ENCODE peak calls at places on chromosomes 5 and 9, in five cellular contexts. O is IMR-90, Q is breast epithelium, Z is B cell, N is type B pancreatic cell. J is an unnamed sample.

GRCh38 chr5:126124706-126125345 is 298.4 kb upstream of the GRAMD2B start:
- DNase-seq in Z (no peak), O (peak), N (no peak), Q (no peak), J (peak)

GRCh38 chr5:89060768-89061167 is 177.8 kb upstream of the MEF2C start:
- DNase-seq in Q (no peak), O (no peak), Z (no peak), N (no peak), J (no peak)

GRCh38 chr9:135701067-135701967 is 668 bp upstream of the KCNT1 start:
- DNase-seq in O (no peak), Z (peak), N (no peak), Q (no peak), J (no peak)

GRCh38 chr9:123867034-123867433 is 62.9 kb downstream of the DENND1A start:
- DNase-seq in O (no peak), Q (no peak), Z (peak), N (no peak), J (no peak)

GRCh38 chr9:98871456-98872065 is 64.1 kb downstream of the GALNT12 start:
- DNase-seq in Z (no peak), O (no peak), N (no peak), Q (no peak), J (no peak)

GRCh38 chr5:1103505-1104326 is 8.1 kb downstream of the SLC12A7 start:
- DNase-seq in Q (peak), O (no peak), N (no peak), Z (no peak), J (no peak)

GRCh38 chr9:89497978-89498844 is at the start of gene SEMA4D:
- DNase-seq in N (no peak), O (peak), Z (peak), Q (no peak), J (peak)

GRCh38 chr9:21616082-21616778 is 134.1 kb upstream of the IFNE start:
- DNase-seq in Z (no peak), N (no peak), O (peak), Q (no peak), J (peak)

GRCh38 chr9:93204470-93205043 is 20.6 kb downstream of the WNK2 start:
- DNase-seq in Q (no peak), N (no peak), Z (no peak), O (no peak), J (no peak)

GRCh38 chr5:90406466-90406865 is 3.1 kb downstream of the CETN3 start:
- DNase-seq in N (no peak), Z (no peak), O (peak), Q (no peak), J (no peak)

GRCh38 chr5:12320331-12320730 is 416.1 kb upstream of the CTNND2 start:
- DNase-seq in Z (no peak), O (no peak), N (no peak), Q (no peak), J (no peak)

GRCh38 chr9:93653762-93654161 is 77.4 kb downstream of the PHF2 start:
- DNase-seq in N (no peak), Z (no peak), Q (peak), O (no peak), J (no peak)

GRCh38 chr5:149345147-149345891 is at the start of gene GRPEL2:
- DNase-seq in Z (peak), N (peak), O (peak), Q (peak), J (peak)

GRCh38 chr5:96931605-96932004 is 4.3 kb upstream of the LNPEP start:
- DNase-seq in Z (peak), O (no peak), N (no peak), Q (no peak), J (no peak)

GRCh38 chr5:140557136-140557805 is at the start of gene SRA1:
- DNase-seq in N (peak), Q (peak), Z (peak), O (peak), J (peak)

GRCh38 chr5:54692631-54693030 is 175.1 kb downstream of the SNX18 start:
- DNase-seq in Q (no peak), O (no peak), Z (no peak), N (no peak), J (no peak)

GRCh38 chr5:99636663-99637062 is 707.9 kb upstream of the CHD1 start:
- DNase-seq in N (no peak), Q (no peak), O (no peak), Z (no peak), J (no peak)

GRCh38 chr5:150394912-150395689 is 17.6 kb downstream of the CD74 start:
- DNase-seq in O (no peak), N (no peak), Z (no peak), Q (no peak), J (no peak)

GRCh38 chr9:84439253-84439652 is 98.7 kb upstream of the SLC28A3 start:
- DNase-seq in Z (no peak), O (no peak), Q (no peak), N (no peak), J (no peak)

GRCh38 chr9:131697908-131698714 is 41.8 kb downstream of the RAPGEF1 start:
- DNase-seq in Q (no peak), O (no peak), Z (no peak), N (no peak), J (no peak)

GRCh38 chr9:131698715-131699053 is 41.2 kb downstream of the RAPGEF1 start:
- DNase-seq in Q (no peak), O (no peak), Z (no peak), N (no peak), J (no peak)

GRCh38 chr9:131695366-131696162 is 44.3 kb downstream of the RAPGEF1 start:
- DNase-seq in Z (no peak), Q (no peak), N (no peak), O (no peak), J (no peak)

GRCh38 chr9:131696163-131696439 is 43.8 kb downstream of the RAPGEF1 start:
- DNase-seq in N (no peak), Q (no peak), O (no peak), Z (no peak), J (no peak)

DNA sequence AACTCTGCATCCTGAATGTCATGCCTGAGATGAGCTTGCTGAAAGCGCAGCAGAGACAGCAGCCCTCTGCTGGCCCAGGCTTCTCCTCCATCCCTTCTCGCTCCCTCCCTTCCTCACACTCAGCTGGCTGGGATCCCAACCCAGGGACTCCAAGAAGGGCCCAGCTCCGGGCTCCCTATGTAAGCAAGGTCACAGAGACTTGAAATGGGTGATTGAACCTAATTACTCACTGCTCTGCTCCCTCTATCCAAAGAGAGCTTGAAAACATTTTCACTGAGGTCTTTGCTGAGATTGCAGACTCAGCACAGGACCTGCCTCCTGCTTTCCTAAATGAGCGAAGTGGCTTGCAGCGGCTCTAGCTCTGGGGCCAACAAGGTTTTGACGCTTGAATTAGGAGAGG is 42.8 kb downstream of the RAPGEF1 start:
- DNase-seq in Q (no peak), N (no peak), Z (no peak), O (peak), J (no peak)
- TF ChIP-seq CTCF in Q (no peak), N (no peak), Z (no peak), O (peak), J (no peak)

DNA sequence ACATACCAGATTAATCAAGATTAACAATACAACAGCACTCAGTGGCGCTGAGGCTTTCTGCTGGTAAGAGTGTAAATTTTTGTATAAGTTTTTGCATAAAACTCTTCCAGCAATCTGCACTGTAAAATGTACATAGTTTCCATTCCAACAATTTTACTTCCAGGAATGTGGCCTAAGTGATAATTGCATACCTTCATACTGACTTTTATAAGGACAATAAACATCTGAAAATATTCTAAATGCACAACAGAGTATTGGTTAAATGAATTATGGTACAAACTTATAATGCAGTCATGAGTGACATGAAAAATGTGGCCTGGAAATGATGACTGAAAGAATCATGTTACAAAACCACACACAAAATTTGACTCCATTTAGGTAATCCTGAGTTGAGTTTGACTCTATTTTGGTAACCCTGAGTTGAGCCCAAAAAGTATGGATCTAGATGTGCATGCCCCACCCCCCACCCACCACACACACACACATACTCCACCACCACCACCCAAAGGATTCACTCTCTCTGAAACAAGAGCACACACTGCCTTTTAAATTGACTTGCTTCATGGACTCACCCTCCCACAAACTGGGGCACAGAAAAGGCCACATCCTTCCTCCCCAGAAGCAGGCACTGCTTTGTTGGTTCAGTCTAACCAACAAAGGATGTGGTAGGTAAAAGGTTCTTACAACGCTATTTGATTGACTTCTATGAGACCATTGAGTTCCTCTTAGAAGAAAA is 137.6 kb downstream of the SUSD1 start:
- DNase-seq in Z (peak), Q (no peak), O (peak), N (no peak), J (peak)
- TF ChIP-seq CTCF in Z (no peak), Q (no peak), O (no peak), N (no peak), J (no peak)

GRCh38 chr5:120533581-120533980 is 69.5 kb downstream of the PRR16 start:
- DNase-seq in O (no peak), Q (no peak), N (no peak), Z (no peak), J (peak)

GRCh38 chr5:120529386-120529785 is 65.3 kb downstream of the PRR16 start:
- DNase-seq in Z (no peak), Q (no peak), N (no peak), O (no peak), J (no peak)

GRCh38 chr5:120531215-120531614 is 67.1 kb downstream of the PRR16 start:
- DNase-seq in N (no peak), Q (no peak), Z (no peak), O (no peak), J (no peak)

GRCh38 chr5:120535900-120536299 is 71.8 kb downstream of the PRR16 start:
- DNase-seq in Q (no peak), O (peak), N (no peak), Z (no peak), J (no peak)

GRCh38 chr5:120532835-120533234 is 68.7 kb downstream of the PRR16 start:
- DNase-seq in Z (no peak), N (no peak), O (no peak), Q (no peak), J (no peak)
- TF ChIP-seq CTCF in Z (no peak), N (peak), O (no peak), Q (no peak), J (no peak)

GRCh38 chr9:112332977-112333638 is at the start of gene PTBP3:
- DNase-seq in Z (peak), Q (peak), O (peak), N (peak), J (peak)

GRCh38 chr9:112333639-112334318 is 360 bp upstream of the PTBP3 start:
- DNase-seq in O (peak), Z (peak), Q (peak), N (peak), J (peak)

GRCh38 chr9:112332272-112332671 is 1.1 kb downstream of the PTBP3 start:
- DNase-seq in Q (no peak), O (no peak), Z (no peak), N (no peak), J (peak)

GRCh38 chr9:112331676-112331955 is 1.8 kb downstream of the PTBP3 start:
- DNase-seq in N (no peak), Z (no peak), Q (no peak), O (no peak), J (peak)

GRCh38 chr9:112332674-112332976 is 794 bp downstream of the PTBP3 start:
- DNase-seq in O (no peak), N (no peak), Q (no peak), Z (no peak), J (no peak)
- TF ChIP-seq CTCF in O (peak), N (peak), Q (no peak), Z (no peak), J (no peak)

GRCh38 chr9:690517-691111 is 150.9 kb upstream of the DMRT1 start:
- DNase-seq in N (no peak), Q (no peak), O (no peak), Z (no peak), J (no peak)

GRCh38 chr9:694499-695154 is 146.9 kb upstream of the DMRT1 start:
- DNase-seq in O (peak), Q (no peak), N (no peak), Z (no peak), J (peak)

GRCh38 chr9:693460-694390 is 147.8 kb upstream of the DMRT1 start:
- DNase-seq in Q (no peak), Z (no peak), O (peak), N (no peak), J (peak)

GRCh38 chr9:691825-692363 is 149.6 kb upstream of the DMRT1 start:
- DNase-seq in O (no peak), Z (no peak), Q (no peak), N (no peak), J (no peak)

DNA sequence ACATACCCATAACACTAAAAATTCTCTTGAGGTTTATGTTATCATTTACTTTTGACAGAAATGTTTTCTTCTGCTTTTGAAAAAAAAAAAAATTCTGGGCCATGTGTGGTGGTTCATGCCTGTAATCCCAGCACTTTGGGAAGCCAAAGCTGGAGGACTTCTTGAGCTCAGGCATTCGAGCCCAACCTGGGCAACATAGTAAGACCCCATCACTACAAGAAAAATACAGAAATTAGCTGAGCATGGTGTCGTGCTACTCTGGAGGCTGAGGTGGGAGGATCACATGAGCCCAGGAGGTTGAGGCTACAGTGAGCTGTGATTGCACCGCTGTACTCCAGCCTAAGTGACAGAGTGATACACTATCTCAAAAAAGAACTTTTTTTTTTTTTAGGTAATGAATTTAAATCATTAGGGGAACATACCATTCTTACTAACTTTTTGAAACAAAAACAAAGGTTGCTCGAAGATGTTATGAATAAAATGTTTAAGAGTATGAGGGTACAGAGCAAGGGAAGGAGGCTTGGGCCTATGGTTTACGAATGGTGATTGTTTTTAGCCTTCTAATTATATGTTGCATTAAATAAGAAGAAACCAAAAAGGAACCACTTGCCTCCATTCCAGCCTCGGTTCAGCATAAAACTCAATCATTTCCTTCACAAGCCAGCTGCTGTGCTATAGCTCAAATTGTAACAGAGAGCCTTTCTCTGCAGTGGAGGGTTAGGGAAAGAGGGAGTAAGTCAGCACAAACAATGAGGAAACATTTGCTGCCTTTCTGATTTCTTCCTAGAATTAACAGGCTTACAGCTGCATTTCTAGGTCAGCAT is 148.6 kb upstream of the DMRT1 start:
- DNase-seq in Q (no peak), N (no peak), O (no peak), Z (no peak), J (peak)
- TF ChIP-seq CTCF in Q (no peak), N (no peak), O (no peak), Z (no peak), J (no peak)

GRCh38 chr5:119913425-119913824 is 284.1 kb downstream of the FAM170A start:
- DNase-seq in O (no peak), N (no peak), Z (no peak), Q (no peak), J (no peak)

GRCh38 chr5:119919279-119919678 is 289.9 kb downstream of the FAM170A start:
- DNase-seq in O (no peak), N (no peak), Z (no peak), Q (no peak), J (no peak)
- TF ChIP-seq CTCF in O (no peak), N (no peak), Z (no peak), Q (no peak), J (no peak)

DNA sequence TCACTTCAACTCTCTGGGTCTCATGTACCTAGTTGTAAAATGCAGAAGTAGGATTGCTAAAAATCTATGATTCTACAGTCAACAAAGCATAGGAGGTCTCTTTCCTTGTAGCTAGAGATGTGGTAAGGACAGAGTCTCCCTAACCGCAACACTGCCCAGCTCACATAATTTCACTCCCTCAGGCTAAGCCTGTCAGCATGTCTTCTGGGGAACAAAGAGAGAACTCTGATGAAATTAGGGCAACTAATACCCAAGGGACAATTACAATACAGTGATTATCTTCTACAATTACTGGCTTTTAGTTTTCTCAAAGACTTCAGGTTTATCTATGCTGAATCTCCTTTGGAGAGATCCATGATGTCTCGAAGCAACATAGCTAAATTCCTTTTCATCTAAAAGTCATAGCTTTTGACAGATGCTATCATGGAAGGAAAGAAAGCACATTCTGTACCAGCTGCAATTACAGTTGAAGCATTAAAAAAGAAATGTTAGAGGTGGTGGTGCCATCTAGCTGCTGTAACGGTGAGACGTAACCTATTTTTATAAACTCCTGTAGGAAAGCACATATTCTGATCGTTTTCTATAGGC is 141.1 kb upstream of the TARS1 start:
- DNase-seq in N (no peak), Q (no peak), Z (no peak), O (peak), J (peak)
- TF ChIP-seq CTCF in N (peak), Q (no peak), Z (no peak), O (peak), J (peak)

DNA sequence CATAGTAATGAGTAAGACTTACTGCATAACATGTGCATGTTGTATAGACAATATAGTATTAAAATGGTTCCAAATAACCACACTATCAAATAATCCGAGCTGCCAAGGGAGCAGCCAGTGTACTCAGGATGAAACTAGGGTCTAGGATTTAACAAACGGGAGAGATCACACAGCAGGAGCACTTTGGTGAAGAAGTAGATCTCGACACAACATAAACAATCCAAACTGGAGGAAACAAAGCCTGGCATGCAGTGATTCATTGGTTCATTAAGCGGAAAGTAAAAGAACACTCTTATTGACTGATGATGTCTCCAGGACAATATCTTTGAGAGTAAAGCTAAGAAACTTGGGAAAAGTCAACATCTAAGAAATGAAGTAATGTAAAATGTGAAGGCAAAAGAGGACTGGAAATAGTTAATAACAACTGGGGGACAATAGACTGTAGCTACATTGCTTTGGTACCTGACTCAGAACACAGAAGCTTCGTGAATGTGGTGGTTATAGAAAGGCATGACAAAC is 1478.3 kb upstream of the CDH9 start:
- DNase-seq in N (no peak), O (no peak), Q (no peak), Z (no peak), J (no peak)
- TF ChIP-seq CTCF in N (no peak), O (no peak), Q (no peak), Z (no peak), J (no peak)

DNA sequence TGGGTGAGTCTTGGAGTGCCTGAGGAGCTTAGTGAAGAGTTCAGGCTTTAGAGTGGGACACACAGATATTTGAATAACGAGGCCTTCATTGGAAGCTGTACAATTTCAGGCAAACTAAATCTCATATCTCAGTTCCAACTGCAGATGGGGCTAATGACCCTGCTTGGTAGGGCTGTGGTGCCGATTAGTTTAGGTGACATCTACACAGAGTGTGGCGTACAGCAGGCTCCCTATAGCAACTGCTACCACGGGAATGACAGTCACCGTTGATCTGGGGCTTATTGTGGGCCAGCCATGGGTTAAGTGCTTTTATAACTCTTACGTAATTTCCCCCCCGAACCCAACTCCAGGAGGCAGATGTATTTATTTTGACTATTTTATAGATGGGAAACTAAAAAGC is 70.8 kb downstream of the FAT2 start:
- DNase-seq in N (no peak), Q (no peak), Z (no peak), O (no peak), J (no peak)
- TF ChIP-seq CTCF in N (no peak), Q (peak), Z (no peak), O (peak), J (no peak)

J was measured in MCF 10A.